ENCODE peak calls at places on chromosomes 6 and 20, in five cellular contexts. H is astrocyte of the spinal cord, O is A549, Y is psoas muscle, V is left lung. K is an unnamed sample.

GRCh38 chr6:45898941-45899682 is 116.5 kb downstream of the CLIC5 start:
- DNase-seq in H (no peak), O (no peak), Y (no peak), V (no peak), K (peak; percentile 70)

GRCh38 chr6:155212616-155213380 is 51.0 kb upstream of the CLDN20 start:
- DNase-seq in H (no peak), O (no peak), Y (no peak), V (no peak), K (no peak)

GRCh38 chr20:32252189-32252588 is 25.3 kb upstream of the KIF3B start:
- DNase-seq in H (no peak), O (no peak), Y (no peak), V (no peak), K (no peak)

GRCh38 chr6:169173532-169174268 is 79.9 kb downstream of the THBS2 start:
- DNase-seq in H (no peak), O (no peak), Y (no peak), V (no peak), K (no peak)

GRCh38 chr20:25246182-25246943 is 1.5 kb upstream of the PYGB start:
- DNase-seq in H (no peak), O (no peak), Y (no peak), V (no peak), K (peak; percentile 73)

GRCh38 chr6:101666256-101666655 is 272.7 kb downstream of the GRIK2 start:
- DNase-seq in H (peak; percentile 73), O (no peak), Y (no peak), V (no peak), K (peak; percentile 67)

GRCh38 chr6:40722081-40722480 is 134.9 kb upstream of the LRFN2 start:
- DNase-seq in H (peak; percentile 7), O (no peak), Y (no peak), V (no peak), K (no peak)

GRCh38 chr6:113433506-113433991 is 423.6 kb upstream of the MARCKS start:
- DNase-seq in H (no peak), O (no peak), Y (peak; percentile 56), V (peak; percentile 50), K (peak; percentile 87)

GRCh38 chr6:105431226-105431625 is 28.3 kb upstream of the PREP start:
- DNase-seq in H (peak; percentile 68), O (peak; percentile 24), Y (no peak), V (no peak), K (peak; percentile 70)

GRCh38 chr6:29813809-29814208 is 13.8 kb upstream of the HLA-G start:
- DNase-seq in H (no peak), O (no peak), Y (no peak), V (no peak), K (peak; percentile 41)

GRCh38 chr20:48238326-48238725 is 453.0 kb upstream of the SULF2 start:
- DNase-seq in H (peak; percentile 19), O (no peak), Y (no peak), V (no peak), K (peak; percentile 65)

GRCh38 chr20:7967199-7967844 is 27.1 kb upstream of the HAO1 start:
- DNase-seq in H (peak; percentile 47), O (no peak), Y (no peak), V (no peak), K (peak; percentile 55)

GRCh38 chr6:112398686-112399085 is 51.6 kb downstream of the RFPL4B start:
- DNase-seq in H (no peak), O (no peak), Y (no peak), V (no peak), K (no peak)

GRCh38 chr20:49909499-49910339 is 5.6 kb downstream of the SPATA2 start:
- DNase-seq in H (no peak), O (no peak), Y (peak; percentile 63), V (no peak), K (no peak)

GRCh38 chr6:101236709-101237108 is 156.8 kb upstream of the GRIK2 start:
- DNase-seq in H (no peak), O (no peak), Y (no peak), V (no peak), K (no peak)

GRCh38 chr6:14275493-14275851 is 157.9 kb downstream of the CD83 start:
- DNase-seq in H (no peak), O (no peak), Y (no peak), V (no peak), K (no peak)

GRCh38 chr6:152746172-152746553 is 4.4 kb upstream of the VIP start:
- DNase-seq in H (peak; percentile 27), O (peak; percentile 7), Y (no peak), V (no peak), K (peak; percentile 20)

GRCh38 chr6:15522856-15523529 is 139.8 kb downstream of the DTNBP1 start:
- DNase-seq in H (no peak), O (no peak), Y (no peak), V (no peak), K (no peak)

GRCh38 chr6:164164921-164165320 is 750.4 kb downstream of the QKI start:
- DNase-seq in H (peak; percentile 43), O (no peak), Y (no peak), V (no peak), K (no peak)

GRCh38 chr6:165404703-165405102 is 95.3 kb upstream of the C6orf118 start:
- DNase-seq in H (peak; percentile 2), O (no peak), Y (no peak), V (no peak), K (peak; percentile 1)

GRCh38 chr6:34178361-34179105 is 32.6 kb upstream of the GRM4 start:
- DNase-seq in H (no peak), O (no peak), Y (no peak), V (no peak), K (no peak)

GRCh38 chr20:48921883-48922867 is 664 bp downstream of the ARFGEF2 start:
- DNase-seq in H (peak; percentile 20), O (peak; percentile 52), Y (peak; percentile 55), V (peak; percentile 64), K (peak; percentile 37)

GRCh38 chr20:45890077-45890996 is 671 bp downstream of the NEURL2 start:
- DNase-seq in H (peak; percentile 84), O (peak; percentile 35), Y (peak; percentile 84), V (peak; percentile 85), K (peak; percentile 82)

GRCh38 chr6:100892693-100893092 is 11.6 kb upstream of the ASCC3 start:
- DNase-seq in H (no peak), O (no peak), Y (no peak), V (no peak), K (no peak)

GRCh38 chr6:33828764-33829731 is 25.2 kb upstream of the MLN start:
- DNase-seq in H (no peak), O (no peak), Y (no peak), V (no peak), K (no peak)

GRCh38 chr20:56875052-56875663 is 246.1 kb downstream of the TFAP2C start:
- DNase-seq in H (peak; percentile 91), O (peak; percentile 65), Y (no peak), V (no peak), K (peak; percentile 79)

GRCh38 chr20:53672484-53673129 is 79.0 kb upstream of the ZNF217 start:
- DNase-seq in H (peak; percentile 73), O (no peak), Y (no peak), V (no peak), K (peak; percentile 73)

GRCh38 chr20:33724439-33725094 is 4.5 kb upstream of the PXMP4 start:
- DNase-seq in H (no peak), O (no peak), Y (no peak), V (peak; percentile 54), K (peak; percentile 18)

GRCh38 chr20:33716498-33716897 is 3.6 kb downstream of the PXMP4 start:
- DNase-seq in H (no peak), O (no peak), Y (no peak), V (no peak), K (no peak)

GRCh38 chr20:33721391-33722140 is 1.5 kb upstream of the PXMP4 start:
- DNase-seq in H (no peak), O (no peak), Y (no peak), V (no peak), K (no peak)

GRCh38 chr20:33719989-33720709 is at the start of gene PXMP4:
- DNase-seq in H (peak; percentile 97), O (peak; percentile 100), Y (peak; percentile 88), V (peak; percentile 90), K (peak; percentile 99)

GRCh38 chr20:33719277-33719988 is 677 bp downstream of the PXMP4 start:
- DNase-seq in H (no peak), O (no peak), Y (no peak), V (no peak), K (peak; percentile 22)
- H3K4me3 ChIP-seq in H (peak overlapping the region; percentile 81), O (peak overlapping the region; percentile 73), Y (peak overlapping the region; percentile 89), V (peak overlapping the region; percentile 82), K (peak overlapping the region; percentile 89)

GRCh38 chr6:25017932-25018581 is 82.3 kb upstream of the RIPOR2 start:
- DNase-seq in H (peak; percentile 63), O (no peak), Y (peak; percentile 51), V (peak; percentile 79), K (peak; percentile 81)
- TF ChIP-seq CTCF in H (peak; percentile 65), O (peak; percentile 45), Y (peak; percentile 66), V (peak; percentile 73), K (peak; percentile 86)

DNA sequence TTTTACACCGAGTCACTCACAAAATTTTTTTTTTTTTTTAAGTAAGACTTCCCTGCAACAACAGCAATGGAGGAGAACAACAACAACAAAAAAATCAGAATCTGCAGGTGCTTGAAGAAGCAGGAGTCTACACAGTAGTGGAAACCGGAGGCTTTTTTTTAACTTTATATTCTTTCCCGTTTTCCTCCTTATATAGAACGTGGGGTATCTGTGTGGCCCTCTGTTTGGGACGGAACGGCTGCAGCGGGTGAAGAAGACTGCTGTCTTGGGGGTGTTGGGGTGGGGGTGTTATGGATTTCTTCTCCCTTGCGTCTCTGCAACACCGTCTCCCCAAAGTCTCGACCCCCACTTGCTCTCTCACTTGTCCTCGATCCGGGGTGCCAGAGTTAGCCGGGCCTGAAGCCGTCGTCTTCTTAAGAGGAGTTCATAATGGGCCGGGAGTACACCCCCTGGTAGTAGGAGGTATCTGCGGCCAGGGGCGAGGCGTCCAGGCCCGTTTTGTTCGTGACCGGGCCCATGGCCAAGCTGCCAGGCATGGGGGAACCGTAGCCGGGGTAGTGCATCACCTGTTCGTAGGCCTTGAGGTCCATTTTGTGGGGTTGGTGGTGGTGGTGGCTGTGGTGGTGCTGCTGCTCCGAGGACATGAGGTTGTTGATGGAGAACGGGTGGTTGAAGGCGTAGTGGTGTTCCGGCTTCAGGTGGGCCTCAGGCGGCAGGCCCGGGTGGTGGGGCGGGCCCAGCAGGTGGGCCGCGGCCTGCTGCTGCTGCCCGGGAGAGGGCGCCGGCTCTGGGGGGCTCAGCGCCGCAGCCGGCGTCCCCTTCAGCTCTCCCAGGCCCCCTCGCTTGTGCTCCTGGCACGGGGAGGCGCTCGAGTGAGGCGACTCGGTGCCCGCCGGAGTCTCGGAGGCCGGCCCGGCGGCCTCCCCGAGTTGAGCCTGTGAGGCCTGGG is 2.7 kb downstream of the FOXA2 start:
- DNase-seq in H (no peak), O (no peak), Y (no peak), V (no peak), K (no peak)
- H3K4me3 ChIP-seq in H (no peak overlapping the region), O (peak overlapping the region; percentile 79), Y (peak overlapping the region; percentile 49), V (peak overlapping the region; percentile 41), K (no peak overlapping the region)

DNA sequence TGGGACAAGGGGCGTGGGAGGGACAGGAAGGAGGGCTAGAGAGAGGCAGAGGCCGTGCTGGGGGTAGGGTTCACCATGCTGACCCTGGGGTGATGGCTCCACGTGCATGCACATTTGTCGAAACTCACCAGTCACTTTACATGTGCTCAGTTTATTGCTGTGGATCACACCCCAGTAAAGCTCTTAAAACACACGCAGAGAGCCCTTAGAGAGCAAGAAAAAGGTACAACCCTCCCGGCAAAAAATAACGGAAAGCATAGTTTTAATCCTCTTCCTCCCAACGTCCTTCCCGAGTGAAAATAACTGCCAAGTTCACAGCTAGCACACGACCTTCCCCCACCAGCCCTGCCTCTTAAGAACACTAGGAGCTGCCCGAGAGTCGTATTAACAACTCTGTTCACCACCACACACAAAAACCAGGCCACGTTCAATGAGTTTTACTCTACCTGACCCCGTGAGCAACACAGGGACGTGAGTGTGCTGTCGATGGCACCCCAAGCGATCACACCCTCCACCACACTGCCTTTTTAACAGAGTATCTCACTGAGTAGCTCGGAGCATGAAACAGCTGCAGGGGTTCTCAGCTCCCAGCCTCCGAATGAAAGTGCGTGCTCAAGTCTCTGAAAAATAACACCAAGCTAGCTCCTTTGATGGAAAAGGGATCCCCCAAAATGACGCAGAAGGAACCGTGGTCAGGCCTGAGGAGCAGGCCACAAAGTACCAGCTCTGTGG is 39.7 kb downstream of the TAF4 start:
- DNase-seq in H (peak; percentile 50), O (no peak), Y (no peak), V (no peak), K (peak; percentile 76)
- TF ChIP-seq CTCF in H (peak; percentile 74), O (no peak), Y (peak; percentile 54), V (peak; percentile 26), K (peak; percentile 83)

K was measured in fibroblast of mammary gland.